ENCODE peak calls at places on chromosomes 13 and 19, in ten cellular contexts. U is foreskin fibroblast, V is sigmoid colon, I is stomach, K is AG09309, Y is mucosa of descending colon, P is dorsolateral prefrontal cortex, A is endodermal cell, B is fibroblast of mammary gland, F is neural crest cell. E is an unnamed sample.

GRCh38 chr19:54207908-54208783 is 7.5 kb downstream of the RPS9 start:
- DNase-seq in K (no peak), F (no peak), B (peak; percentile 98), U (peak; percentile 70), Y (peak; percentile 61), V (peak; percentile 89), P (no peak), A (peak; percentile 83), I (peak; percentile 71), E (no peak)

GRCh38 chr13:28401303-28402056 is 93.4 kb downstream of the FLT1 start:
- DNase-seq in A (no peak), F (no peak), U (peak; percentile 66), B (peak; percentile 82), P (no peak), K (peak; percentile 86), V (no peak), Y (no peak), I (no peak), E (no peak)

GRCh38 chr13:77374786-77375185 is 47.9 kb upstream of the MYCBP2 start:
- DNase-seq in F (no peak), U (no peak), I (no peak), Y (no peak), P (no peak), V (no peak), A (peak; percentile 48), B (no peak), K (no peak), E (no peak)

GRCh38 chr13:40094056-40094455 is 438.6 kb downstream of the COG6 start:
- DNase-seq in U (no peak), B (no peak), I (no peak), F (no peak), A (no peak), P (no peak), V (no peak), K (peak; percentile 27), Y (peak; percentile 47), E (no peak)

GRCh38 chr13:110912651-110913051 is 2.2 kb downstream of the ANKRD10 start:
- DNase-seq in Y (no peak), F (no peak), I (no peak), A (peak; percentile 55), K (no peak), U (peak; percentile 34), V (no peak), P (no peak), B (peak; percentile 82), E (no peak)

GRCh38 chr19:38490861-38491260 is 57.4 kb downstream of the RYR1 start:
- DNase-seq in I (no peak), K (no peak), B (no peak), A (no peak), F (no peak), Y (no peak), U (no peak), V (no peak), P (no peak), E (no peak)

GRCh38 chr19:3403489-3404323 is 37.3 kb downstream of the NFIC start:
- DNase-seq in A (peak; percentile 70), V (peak; percentile 99), P (peak; percentile 75), Y (peak; percentile 63), B (peak; percentile 96), U (peak; percentile 98), I (peak; percentile 91), F (no peak), K (peak; percentile 93), E (peak; percentile 88)

GRCh38 chr13:101425623-101426022 is 9.3 kb upstream of the NALCN start:
- DNase-seq in U (no peak), A (no peak), F (no peak), K (no peak), I (no peak), B (no peak), P (no peak), Y (no peak), V (no peak), E (no peak)

GRCh38 chr13:112651306-112651705 is 38.5 kb upstream of the ATP11A start:
- DNase-seq in F (no peak), A (no peak), P (no peak), V (no peak), K (no peak), B (no peak), Y (no peak), I (no peak), U (no peak), E (no peak)

GRCh38 chr19:45824041-45824471 is 8.9 kb upstream of the RSPH6A start:
- DNase-seq in V (no peak), U (no peak), I (peak; percentile 71), Y (peak; percentile 45), P (peak; percentile 35), A (peak; percentile 42), F (no peak), K (no peak), B (peak; percentile 15), E (no peak)

GRCh38 chr19:50486823-50487515 is 10.3 kb upstream of the GARIN5A start:
- DNase-seq in U (no peak), K (no peak), F (peak; percentile 67), V (no peak), Y (peak; percentile 36), A (peak; percentile 97), I (no peak), B (peak; percentile 65), P (no peak), E (peak; percentile 81)

GRCh38 chr13:40179421-40179820 is 487.0 kb downstream of the FOXO1 start:
- DNase-seq in I (no peak), V (no peak), Y (no peak), B (no peak), P (no peak), K (no peak), U (no peak), A (no peak), F (no peak), E (no peak)

GRCh38 chr19:38736413-38737280 is 7.6 kb downstream of the CAPN12 start:
- DNase-seq in U (peak; percentile 21), F (no peak), A (peak; percentile 95), Y (peak; percentile 79), V (peak; percentile 71), K (no peak), I (peak; percentile 83), P (no peak), B (peak; percentile 12), E (no peak)

GRCh38 chr19:38277969-38278680 is 13.8 kb downstream of the SPINT2 start:
- DNase-seq in P (no peak), U (peak; percentile 62), Y (no peak), B (peak; percentile 21), K (no peak), A (no peak), V (no peak), F (no peak), I (peak; percentile 39), E (no peak)

GRCh38 chr13:113746671-113747070 is 12.4 kb upstream of the TMEM255B start:
- DNase-seq in P (no peak), F (no peak), V (no peak), U (no peak), A (no peak), Y (no peak), B (no peak), K (no peak), I (no peak), E (no peak)
- TF ChIP-seq CTCF in P (no peak), F (no peak), V (no peak), U (no peak), A (no peak), Y (no peak), B (no peak), K (no peak), I (no peak), E (no peak)

GRCh38 chr19:11574689-11575088 is 2.8 kb downstream of the ACP5 start:
- DNase-seq in A (no peak), V (no peak), P (no peak), K (no peak), Y (no peak), I (no peak), B (no peak), U (no peak), F (no peak), E (no peak)
- TF ChIP-seq CTCF in A (no peak), V (no peak), P (no peak), K (no peak), Y (no peak), I (no peak), B (no peak), U (no peak), F (no peak), E (no peak)

DNA sequence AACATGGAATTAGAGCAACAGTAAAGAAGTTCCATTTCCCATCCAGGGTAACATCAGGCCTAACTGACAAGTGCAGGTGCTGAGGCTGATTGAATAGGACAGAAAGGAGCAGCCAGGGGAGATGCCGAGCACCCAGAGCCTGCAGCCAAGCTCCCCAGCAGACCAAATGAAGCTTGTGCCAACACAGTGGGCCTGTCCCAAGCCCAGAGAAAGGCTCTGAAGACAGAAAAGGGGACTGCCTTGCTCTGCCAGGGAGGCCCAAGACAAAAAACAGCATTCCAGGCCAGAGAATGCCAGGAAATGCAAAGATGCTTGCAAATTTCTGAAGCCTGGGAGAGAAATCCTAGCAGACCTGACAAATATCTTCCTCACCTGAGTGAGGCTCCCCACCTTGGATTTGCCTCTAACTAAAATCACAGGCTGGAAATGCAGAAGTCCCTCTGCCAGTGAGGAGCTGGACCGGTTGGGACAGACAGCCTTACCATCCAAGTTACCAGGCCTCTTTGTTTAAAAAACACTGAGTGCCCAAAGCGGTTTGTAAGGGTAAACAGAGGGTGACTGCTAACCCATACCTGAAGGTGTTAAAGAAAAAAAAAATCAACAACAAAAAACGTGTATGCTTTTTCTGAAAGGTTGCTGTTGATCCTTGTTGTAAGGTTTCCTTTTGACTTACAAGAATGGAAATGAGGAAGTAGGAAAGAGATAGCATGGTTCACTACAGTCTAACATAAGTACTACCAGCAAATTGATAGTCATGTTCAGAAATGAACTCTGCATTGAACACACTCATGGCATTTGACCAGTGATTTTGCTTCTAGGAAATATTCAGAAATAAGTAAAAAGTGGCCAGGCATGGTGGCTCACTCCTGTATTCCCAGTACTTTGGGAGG is 11.9 kb upstream of the HMGB1 start:
- DNase-seq in F (no peak), I (no peak), P (no peak), B (no peak), V (no peak), K (no peak), Y (no peak), A (peak; percentile 81), U (no peak), E (no peak)
- TF ChIP-seq CTCF in F (no peak), I (no peak), P (no peak), B (no peak), V (no peak), K (no peak), Y (no peak), A (no peak), U (no peak), E (no peak)

GRCh38 chr19:16051254-16052025 is 24.9 kb upstream of the TPM4 start:
- DNase-seq in K (no peak), V (no peak), U (no peak), P (no peak), Y (no peak), I (no peak), F (no peak), B (peak; percentile 60), A (peak; percentile 73), E (no peak)

GRCh38 chr19:16048583-16048982 is 27.7 kb upstream of the TPM4 start:
- DNase-seq in V (no peak), U (no peak), Y (no peak), A (no peak), B (no peak), K (no peak), I (no peak), F (no peak), P (no peak), E (no peak)

GRCh38 chr19:16057062-16057461 is 19.2 kb upstream of the TPM4 start:
- DNase-seq in B (no peak), Y (no peak), I (no peak), P (no peak), V (no peak), K (no peak), U (no peak), F (no peak), A (no peak), E (no peak)

GRCh38 chr19:16052353-16052752 is 23.9 kb upstream of the TPM4 start:
- DNase-seq in B (no peak), U (no peak), I (no peak), Y (no peak), K (no peak), A (no peak), P (no peak), V (no peak), F (no peak), E (no peak)
- TF ChIP-seq CTCF in B (no peak), U (no peak), I (no peak), Y (no peak), K (no peak), A (peak; percentile 23), P (no peak), V (no peak), F (no peak), E (no peak)

E was measured in osteocyte.